ENCODE peak calls at places on chromosomes 3 and 15, in four cellular contexts. R, V, T and K are unnamed samples.

GRCh38 chr3:122745365-122746021 is 48.1 kb downstream of the HSPBAP1 start:
- DNase-seq in R (no peak), V (no peak), T (peak), K (no peak)

GRCh38 chr3:52290596-52291507 is 3.2 kb downstream of the GLYCTK start:
- DNase-seq in T (no peak), R (no peak), V (no peak), K (no peak)

GRCh38 chr3:123071146-123071545 is 4.3 kb downstream of the PDIA5 start:
- DNase-seq in T (no peak), V (no peak), R (peak), K (no peak)

GRCh38 chr3:112770026-112770626 is 76.5 kb downstream of the CD200R1L start:
- DNase-seq in R (no peak), T (peak), V (no peak), K (no peak)

GRCh38 chr3:71395927-71396695 is 187.4 kb downstream of the FOXP1 start:
- DNase-seq in V (no peak), T (peak), R (no peak), K (no peak)

GRCh38 chr3:105493305-105493892 is 126.7 kb downstream of the ALCAM start:
- DNase-seq in T (no peak), R (no peak), V (no peak), K (no peak)

GRCh38 chr3:182533394-182533793 is 259.9 kb upstream of the ATP11B start:
- DNase-seq in R (no peak), T (no peak), V (no peak), K (no peak)

GRCh38 chr15:69217381-69217780 is 56.9 kb downstream of the GLCE start:
- DNase-seq in R (no peak), V (no peak), T (no peak), K (no peak)

GRCh38 chr3:25153561-25153960 is 274.5 kb upstream of the RARB start:
- DNase-seq in T (no peak), V (no peak), R (no peak), K (no peak)

GRCh38 chr3:11349466-11349865 is 77.3 kb downstream of the ATG7 start:
- DNase-seq in R (no peak), V (no peak), T (peak), K (no peak)

GRCh38 chr3:15325228-15325627 is 7.2 kb downstream of the SH3BP5 start:
- DNase-seq in V (peak), R (no peak), T (peak), K (no peak)

GRCh38 chr3:178671261-178672191 is 135.3 kb downstream of the KCNMB2 start:
- DNase-seq in T (peak), V (no peak), R (no peak), K (no peak)

GRCh38 chr3:32175607-32176197 is 62.8 kb upstream of the CMTM8 start:
- DNase-seq in V (no peak), T (peak), R (peak), K (peak)

GRCh38 chr3:115086379-115086778 is 60.7 kb downstream of the ZBTB20 start:
- DNase-seq in T (no peak), V (no peak), R (no peak), K (no peak)

GRCh38 chr3:29452923-29453277 is 172.0 kb downstream of the RBMS3 start:
- DNase-seq in T (no peak), R (no peak), V (no peak), K (no peak)

GRCh38 chr3:134796313-134797079 is 1.4 kb downstream of the EPHB1 start:
- DNase-seq in T (peak), V (no peak), R (no peak), K (peak)

GRCh38 chr15:33454346-33454745 is 143.6 kb downstream of the RYR3 start:
- DNase-seq in R (no peak), T (no peak), V (no peak), K (no peak)

GRCh38 chr15:33153548-33153947 is 41.0 kb downstream of the FMN1 start:
- DNase-seq in R (no peak), T (no peak), V (no peak), K (no peak)

GRCh38 chr3:109973733-109974132 is 636.4 kb upstream of the DPPA4 start:
- DNase-seq in R (no peak), V (no peak), T (peak), K (no peak)

GRCh38 chr3:120641696-120642246 is 40.3 kb downstream of the HGD start:
- DNase-seq in T (no peak), R (no peak), V (no peak), K (no peak)

GRCh38 chr3:139287557-139287956 is 56.3 kb upstream of the MRPS22 start:
- DNase-seq in R (no peak), V (no peak), T (no peak), K (no peak)

GRCh38 chr3:193962986-193963683 is 172.8 kb upstream of the HES1 start:
- DNase-seq in V (no peak), R (no peak), T (no peak), K (no peak)

GRCh38 chr3:143525408-143525807 is 322.9 kb downstream of the SLC9A9 start:
- DNase-seq in V (no peak), T (peak), R (no peak), K (no peak)

GRCh38 chr15:66894986-66895780 is 170.2 kb upstream of the SMAD3 start:
- DNase-seq in R (no peak), V (no peak), T (no peak), K (no peak)

GRCh38 chr3:139434764-139435291 is 41.5 kb downstream of the RBP2 start:
- DNase-seq in V (no peak), R (no peak), T (peak), K (no peak)

GRCh38 chr3:184822654-184823053 is 10.7 kb downstream of the VPS8 start:
- DNase-seq in V (no peak), R (no peak), T (peak), K (no peak)

GRCh38 chr15:41944313-41944940 is 27.9 kb downstream of the EHD4 start:
- DNase-seq in V (no peak), R (peak), T (peak), K (no peak)

GRCh38 chr3:121232309-121233225 is 313.2 kb downstream of the POLQ start:
- DNase-seq in T (no peak), V (no peak), R (no peak), K (no peak)

GRCh38 chr3:72957303-72957702 is 39.3 kb upstream of the PPP4R2 start:
- DNase-seq in R (no peak), T (no peak), V (no peak), K (no peak)

GRCh38 chr3:83033123-83033522 is 1271.7 kb upstream of the GBE1 start:
- DNase-seq in V (no peak), T (peak), R (no peak), K (no peak)

GRCh38 chr3:25940935-25941334 is 151.0 kb downstream of the OXSM start:
- DNase-seq in V (no peak), T (no peak), R (no peak), K (no peak)

GRCh38 chr15:99408236-99409096 is 157.2 kb downstream of the LRRC28 start:
- DNase-seq in T (peak), V (no peak), R (peak), K (peak)

GRCh38 chr15:62849316-62850129 is 193.0 kb upstream of the TPM1 start:
- DNase-seq in T (no peak), V (no peak), R (no peak), K (no peak)

GRCh38 chr15:80234883-80235282 is 17.1 kb downstream of the CTXND1 start:
- DNase-seq in T (peak), V (no peak), R (peak), K (peak)

GRCh38 chr15:48395532-48396011 is 64.3 kb downstream of the DUT start:
- DNase-seq in V (no peak), T (peak), R (no peak), K (no peak)

GRCh38 chr15:87461621-87462020 is 794.9 kb downstream of the NTRK3 start:
- DNase-seq in R (no peak), T (no peak), V (no peak), K (no peak)

GRCh38 chr3:72338082-72338941 is 509.9 kb downstream of the SHQ1 start:
- DNase-seq in T (no peak), R (no peak), V (no peak), K (no peak)

GRCh38 chr15:92603743-92604470 is 51.7 kb downstream of the FAM174B start:
- DNase-seq in T (no peak), R (no peak), V (no peak), K (no peak)

GRCh38 chr3:197490098-197490497 is 65.7 kb downstream of the BDH1 start:
- DNase-seq in V (no peak), R (no peak), T (peak), K (no peak)
- TF ChIP-seq CTCF in V (no peak), R (no peak), T (peak), K (no peak)

DNA sequence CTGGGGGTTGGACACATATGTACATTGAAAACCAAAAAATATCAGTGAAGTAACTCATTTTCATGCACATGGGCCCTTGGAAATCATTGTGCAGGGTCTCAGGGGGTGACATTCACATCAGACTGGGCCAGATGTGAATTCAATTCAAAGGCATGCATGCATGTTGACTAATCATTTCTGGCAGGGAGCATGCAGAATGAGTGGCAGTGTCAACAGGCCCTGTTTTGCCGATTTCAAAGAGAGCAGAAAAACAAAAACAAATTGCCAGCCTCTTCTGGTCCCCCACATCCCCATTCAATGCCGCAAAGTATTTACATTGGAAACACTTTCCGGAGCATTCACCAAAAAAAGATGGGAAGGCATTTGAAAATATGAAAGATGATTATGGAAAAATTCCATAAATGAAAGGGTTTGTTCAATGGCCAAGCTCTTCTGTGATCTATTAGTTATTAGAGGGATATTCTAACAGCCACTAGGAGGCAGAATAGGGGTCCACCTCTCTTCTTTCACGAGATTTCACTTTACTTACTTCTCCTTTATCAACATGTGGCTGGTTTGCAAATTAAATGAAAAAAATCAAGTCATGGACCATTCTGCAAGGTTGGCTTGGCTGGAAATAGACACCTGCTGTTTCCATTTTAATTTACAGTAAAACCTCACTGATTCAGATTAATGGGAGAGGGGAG is 119.9 kb upstream of the FEZF2 start:
- DNase-seq in R (no peak), V (no peak), T (peak), K (no peak)
- TF ChIP-seq CTCF in R (no peak), V (no peak), T (peak), K (no peak)

GRCh38 chr15:58951388-58952060 is 18.0 kb upstream of the SLTM start:
- DNase-seq in T (peak), R (no peak), V (no peak), K (no peak)

GRCh38 chr15:58957101-58957973 is 23.9 kb upstream of the SLTM start:
- DNase-seq in V (no peak), T (peak), R (no peak), K (peak)

GRCh38 chr15:58947179-58947578 is 13.7 kb upstream of the SLTM start:
- DNase-seq in R (no peak), V (no peak), T (no peak), K (no peak)

GRCh38 chr15:58952751-58953150 is 19.3 kb upstream of the SLTM start:
- DNase-seq in R (no peak), V (no peak), T (peak), K (no peak)
- TF ChIP-seq CTCF in R (no peak), V (no peak), T (no peak), K (no peak)

GRCh38 chr3:48558446-48559134 is 2.0 kb upstream of the PFKFB4 start:
- DNase-seq in V (no peak), T (no peak), R (peak), K (no peak)
- TF ChIP-seq CTCF in V (peak), T (no peak), R (no peak), K (no peak)

DNA sequence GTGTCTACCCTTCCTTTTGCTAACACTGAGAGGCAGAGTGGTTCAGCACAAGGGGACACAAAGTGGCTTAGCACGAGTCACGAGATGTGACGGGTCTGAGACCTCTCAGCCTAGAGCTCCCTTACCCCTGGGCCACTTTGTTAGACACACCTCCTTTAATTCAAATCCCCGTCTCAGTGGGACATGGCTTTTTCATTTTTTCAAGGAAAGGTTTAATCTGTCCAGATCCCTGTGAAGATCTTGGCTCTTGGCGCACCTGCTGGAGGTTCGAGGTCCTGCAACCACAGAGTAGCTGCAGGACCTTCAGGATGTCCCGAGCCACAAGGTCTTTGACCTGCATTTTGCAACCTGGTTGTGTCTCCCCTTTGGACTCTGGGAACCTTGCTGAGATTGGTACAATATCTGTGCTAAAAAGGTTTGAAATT is 52.0 kb downstream of the LPP start:
- DNase-seq in R (no peak), V (no peak), T (no peak), K (no peak)
- TF ChIP-seq CTCF in R (no peak), V (peak), T (peak), K (no peak)

GRCh38 chr3:127177226-127177625 is 15.7 kb upstream of the PRR23E start:
- DNase-seq in R (no peak), T (peak), V (no peak), K (peak)
- TF ChIP-seq CTCF in R (no peak), T (peak), V (no peak), K (no peak)

GRCh38 chr3:101131767-101132166 is 138.5 kb upstream of the ABI3BP start:
- DNase-seq in V (no peak), R (no peak), T (no peak), K (no peak)
- TF ChIP-seq CTCF in V (no peak), R (no peak), T (no peak), K (no peak)

GRCh38 chr15:63917588-63918316 is 84.0 kb upstream of the HERC1 start:
- DNase-seq in R (no peak), T (no peak), V (no peak), K (no peak)

GRCh38 chr15:63918317-63918672 is 84.5 kb upstream of the HERC1 start:
- DNase-seq in V (no peak), R (no peak), T (no peak), K (no peak)

GRCh38 chr15:63913786-63914185 is 80.0 kb upstream of the HERC1 start:
- DNase-seq in R (no peak), T (no peak), V (no peak), K (no peak)

GRCh38 chr15:63915209-63915887 is 81.6 kb upstream of the HERC1 start:
- DNase-seq in R (no peak), T (no peak), V (no peak), K (peak)

GRCh38 chr15:63915888-63916731 is 82.4 kb upstream of the HERC1 start:
- DNase-seq in R (no peak), T (peak), V (no peak), K (no peak)
- TF ChIP-seq CTCF in R (no peak), T (peak), V (peak), K (no peak)

GRCh38 chr15:97904196-97904572 is 56.3 kb upstream of the ARRDC4 start:
- DNase-seq in V (peak), R (peak), T (peak), K (peak)
- TF ChIP-seq CTCF in V (peak), R (peak), T (peak), K (peak)